ENCODE peak calls at places on chromosomes 5 and 9, in five cellular contexts. One of them, this sample, is unnamed.

GRCh38 chr9:130024597-130024994 is 18.4 kb downstream of the FNBP1 start:
- DNase-seq in AG09319: no peak
- DNase-seq in choroid plexus epithelial cell: no peak
- DNase-seq in stomach: no peak
- DNase-seq in HL-60: no peak
- DNase-seq in this sample: no peak

GRCh38 chr9:90821697-90822096 is 20.1 kb downstream of the SYK start:
- DNase-seq in HL-60: no peak
- DNase-seq in choroid plexus epithelial cell: peak; percentile 7
- DNase-seq in stomach: no peak
- DNase-seq in AG09319: no peak
- DNase-seq in this sample: no peak

GRCh38 chr9:21455320-21455719 is 15.1 kb downstream of the IFNA1 start:
- DNase-seq in HL-60: peak; percentile 14
- DNase-seq in stomach: no peak
- DNase-seq in AG09319: no peak
- DNase-seq in choroid plexus epithelial cell: peak; percentile 62
- DNase-seq in this sample: no peak

GRCh38 chr5:72160299-72160698 is 53.0 kb downstream of the MAP1B start:
- DNase-seq in choroid plexus epithelial cell: peak; percentile 77
- DNase-seq in AG09319: peak; percentile 44
- DNase-seq in stomach: no peak
- DNase-seq in HL-60: no peak
- DNase-seq in this sample: no peak

GRCh38 chr5:154271466-154271865 is 80.9 kb downstream of the GALNT10 start:
- DNase-seq in stomach: no peak
- DNase-seq in HL-60: no peak
- DNase-seq in AG09319: no peak
- DNase-seq in choroid plexus epithelial cell: no peak
- DNase-seq in this sample: no peak

GRCh38 chr5:41843456-41844112 is 26.6 kb downstream of the OXCT1 start:
- DNase-seq in HL-60: peak; percentile 41
- DNase-seq in AG09319: peak; percentile 38
- DNase-seq in stomach: no peak
- DNase-seq in choroid plexus epithelial cell: peak; percentile 84
- DNase-seq in this sample: no peak

GRCh38 chr5:137071526-137071925 is 427.6 kb downstream of the SPOCK1 start:
- DNase-seq in choroid plexus epithelial cell: no peak
- DNase-seq in HL-60: no peak
- DNase-seq in stomach: no peak
- DNase-seq in AG09319: no peak
- DNase-seq in this sample: no peak

GRCh38 chr5:148353634-148354033 is 18.3 kb downstream of the SPINK9 start:
- DNase-seq in HL-60: no peak
- DNase-seq in stomach: no peak
- DNase-seq in AG09319: no peak
- DNase-seq in choroid plexus epithelial cell: no peak
- DNase-seq in this sample: no peak

GRCh38 chr5:13809921-13810320 is 134.6 kb downstream of the DNAH5 start:
- DNase-seq in choroid plexus epithelial cell: no peak
- DNase-seq in stomach: no peak
- DNase-seq in HL-60: no peak
- DNase-seq in AG09319: no peak
- DNase-seq in this sample: no peak

GRCh38 chr5:127699416-127699815 is 3.8 kb upstream of the CCDC192 start:
- DNase-seq in stomach: no peak
- DNase-seq in choroid plexus epithelial cell: peak; percentile 62
- DNase-seq in AG09319: no peak
- DNase-seq in HL-60: no peak
- DNase-seq in this sample: no peak

GRCh38 chr5:36688722-36689121 is 82.3 kb downstream of the SLC1A3 start:
- DNase-seq in HL-60: peak; percentile 58
- DNase-seq in AG09319: no peak
- DNase-seq in choroid plexus epithelial cell: peak; percentile 25
- DNase-seq in stomach: no peak
- DNase-seq in this sample: no peak

GRCh38 chr5:67198917-67199316 is 2.3 kb upstream of the CD180 start:
- DNase-seq in AG09319: no peak
- DNase-seq in choroid plexus epithelial cell: no peak
- DNase-seq in stomach: no peak
- DNase-seq in HL-60: no peak
- DNase-seq in this sample: no peak

GRCh38 chr5:172748341-172748843 is 22.6 kb downstream of the DUSP1 start:
- DNase-seq in HL-60: no peak
- DNase-seq in stomach: no peak
- DNase-seq in AG09319: no peak
- DNase-seq in choroid plexus epithelial cell: peak; percentile 94
- DNase-seq in this sample: no peak

GRCh38 chr5:1020461-1020961 is 11.9 kb downstream of the NKD2 start:
- DNase-seq in HL-60: no peak
- DNase-seq in AG09319: no peak
- DNase-seq in choroid plexus epithelial cell: no peak
- DNase-seq in stomach: no peak
- DNase-seq in this sample: no peak

GRCh38 chr9:93473411-93473810 is 20.0 kb upstream of the FAM120AOS start:
- DNase-seq in HL-60: no peak
- DNase-seq in choroid plexus epithelial cell: peak; percentile 56
- DNase-seq in stomach: no peak
- DNase-seq in AG09319: no peak
- DNase-seq in this sample: no peak

GRCh38 chr5:10691826-10692785 is 68.9 kb downstream of the DAP start:
- DNase-seq in HL-60: no peak
- DNase-seq in choroid plexus epithelial cell: peak; percentile 72
- DNase-seq in AG09319: no peak
- DNase-seq in stomach: no peak
- DNase-seq in this sample: no peak

GRCh38 chr5:5183192-5183699 is 43.1 kb downstream of the ADAMTS16 start:
- DNase-seq in choroid plexus epithelial cell: no peak
- DNase-seq in HL-60: no peak
- DNase-seq in AG09319: no peak
- DNase-seq in stomach: no peak
- DNase-seq in this sample: no peak

GRCh38 chr9:132586830-132587483 is 4.6 kb downstream of the BARHL1 start:
- DNase-seq in HL-60: no peak
- DNase-seq in AG09319: no peak
- DNase-seq in stomach: no peak
- DNase-seq in choroid plexus epithelial cell: no peak
- DNase-seq in this sample: no peak

GRCh38 chr9:33939924-33940874 is 108.5 kb downstream of the UBAP2 start:
- DNase-seq in choroid plexus epithelial cell: no peak
- DNase-seq in AG09319: no peak
- DNase-seq in stomach: no peak
- DNase-seq in HL-60: no peak
- DNase-seq in this sample: no peak

GRCh38 chr9:133141833-133142594 is 21.0 kb upstream of the RALGDS start:
- DNase-seq in AG09319: no peak
- DNase-seq in choroid plexus epithelial cell: no peak
- DNase-seq in HL-60: no peak
- DNase-seq in stomach: peak; percentile 88
- DNase-seq in this sample: no peak

GRCh38 chr5:147857302-147858129 is 21.0 kb upstream of the SCGB3A2 start:
- DNase-seq in AG09319: peak; percentile 4
- DNase-seq in HL-60: peak; percentile 36
- DNase-seq in stomach: peak; percentile 79
- DNase-seq in choroid plexus epithelial cell: peak; percentile 81
- DNase-seq in this sample: no peak

GRCh38 chr5:174755103-174755502 is 30.7 kb downstream of the MSX2 start:
- DNase-seq in stomach: no peak
- DNase-seq in AG09319: no peak
- DNase-seq in choroid plexus epithelial cell: peak; percentile 38
- DNase-seq in HL-60: no peak
- DNase-seq in this sample: no peak

GRCh38 chr5:134511796-134512660 is 13.4 kb upstream of the JADE2 start:
- DNase-seq in AG09319: no peak
- DNase-seq in stomach: peak; percentile 67
- DNase-seq in HL-60: no peak
- DNase-seq in choroid plexus epithelial cell: peak; percentile 86
- DNase-seq in this sample: no peak

GRCh38 chr5:168011096-168011495 is 280.3 kb upstream of the WWC1 start:
- DNase-seq in AG09319: no peak
- DNase-seq in stomach: no peak
- DNase-seq in HL-60: no peak
- DNase-seq in choroid plexus epithelial cell: no peak
- DNase-seq in this sample: no peak

GRCh38 chr5:73692166-73692640 is 66.2 kb downstream of the ARHGEF28 start:
- DNase-seq in choroid plexus epithelial cell: peak; percentile 92
- DNase-seq in stomach: no peak
- DNase-seq in AG09319: peak; percentile 18
- DNase-seq in HL-60: no peak
- DNase-seq in this sample: no peak

GRCh38 chr5:71880531-71880930 is 161.5 kb downstream of the CARTPT start:
- DNase-seq in AG09319: no peak
- DNase-seq in HL-60: no peak
- DNase-seq in choroid plexus epithelial cell: no peak
- DNase-seq in stomach: no peak
- DNase-seq in this sample: no peak

DNA sequence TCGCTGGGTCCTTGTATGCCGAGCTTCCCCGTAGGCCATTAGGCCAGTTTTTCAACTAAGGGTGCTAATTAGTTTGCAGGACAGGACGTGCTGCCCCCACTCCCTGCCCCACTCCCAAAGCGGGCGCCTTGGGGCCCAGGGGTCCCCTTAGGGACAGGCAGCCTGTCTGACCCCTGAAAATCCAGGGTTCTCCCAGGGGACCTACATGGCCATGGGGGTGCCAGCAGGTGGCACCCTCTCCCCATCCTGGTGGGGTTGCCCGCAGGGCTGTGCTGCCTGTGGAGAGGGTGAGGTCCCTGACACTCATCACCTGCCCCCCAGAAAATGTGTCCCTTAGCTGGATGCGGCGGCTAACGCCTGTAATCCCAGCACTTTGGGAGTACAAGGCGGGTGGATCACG is 8.5 kb upstream of the CCDC187 start:
- DNase-seq in stomach: peak; percentile 54
- DNase-seq in AG09319: no peak
- DNase-seq in choroid plexus epithelial cell: peak; percentile 61
- DNase-seq in HL-60: peak; percentile 48
- DNase-seq in this sample: peak; percentile 88
- TF ChIP-seq CTCF in stomach: peak; percentile 46
- TF ChIP-seq CTCF in AG09319: peak; percentile 85
- TF ChIP-seq CTCF in choroid plexus epithelial cell: peak; percentile 78
- TF ChIP-seq CTCF in HL-60: peak; percentile 31
- TF ChIP-seq CTCF in this sample: peak; percentile 53

GRCh38 chr9:32570262-32570661 is 2.7 kb downstream of the NDUFB6 start:
- DNase-seq in stomach: no peak
- DNase-seq in AG09319: no peak
- DNase-seq in choroid plexus epithelial cell: no peak
- DNase-seq in HL-60: no peak
- DNase-seq in this sample: no peak

GRCh38 chr9:32577316-32577715 is 4.4 kb upstream of the NDUFB6 start:
- DNase-seq in choroid plexus epithelial cell: no peak
- DNase-seq in stomach: no peak
- DNase-seq in AG09319: no peak
- DNase-seq in HL-60: no peak
- DNase-seq in this sample: no peak

GRCh38 chr9:32566770-32567169 is 6.2 kb downstream of the NDUFB6 start:
- DNase-seq in choroid plexus epithelial cell: no peak
- DNase-seq in HL-60: no peak
- DNase-seq in stomach: no peak
- DNase-seq in AG09319: no peak
- DNase-seq in this sample: no peak

GRCh38 chr9:32572900-32573523 is at the start of gene NDUFB6:
- DNase-seq in choroid plexus epithelial cell: peak; percentile 92
- DNase-seq in stomach: peak; percentile 95
- DNase-seq in AG09319: peak; percentile 60
- DNase-seq in HL-60: peak; percentile 96
- DNase-seq in this sample: peak; percentile 61

GRCh38 chr9:32571969-32572899 is 725 bp downstream of the NDUFB6 start:
- DNase-seq in stomach: peak; percentile 62
- DNase-seq in AG09319: no peak
- DNase-seq in HL-60: peak; percentile 84
- DNase-seq in choroid plexus epithelial cell: peak; percentile 89
- DNase-seq in this sample: no peak
- TF ChIP-seq CTCF in stomach: peak; percentile 59
- TF ChIP-seq CTCF in AG09319: peak; percentile 74
- TF ChIP-seq CTCF in HL-60: peak; percentile 63
- TF ChIP-seq CTCF in choroid plexus epithelial cell: peak; percentile 84
- TF ChIP-seq CTCF in this sample: peak; percentile 63

DNA sequence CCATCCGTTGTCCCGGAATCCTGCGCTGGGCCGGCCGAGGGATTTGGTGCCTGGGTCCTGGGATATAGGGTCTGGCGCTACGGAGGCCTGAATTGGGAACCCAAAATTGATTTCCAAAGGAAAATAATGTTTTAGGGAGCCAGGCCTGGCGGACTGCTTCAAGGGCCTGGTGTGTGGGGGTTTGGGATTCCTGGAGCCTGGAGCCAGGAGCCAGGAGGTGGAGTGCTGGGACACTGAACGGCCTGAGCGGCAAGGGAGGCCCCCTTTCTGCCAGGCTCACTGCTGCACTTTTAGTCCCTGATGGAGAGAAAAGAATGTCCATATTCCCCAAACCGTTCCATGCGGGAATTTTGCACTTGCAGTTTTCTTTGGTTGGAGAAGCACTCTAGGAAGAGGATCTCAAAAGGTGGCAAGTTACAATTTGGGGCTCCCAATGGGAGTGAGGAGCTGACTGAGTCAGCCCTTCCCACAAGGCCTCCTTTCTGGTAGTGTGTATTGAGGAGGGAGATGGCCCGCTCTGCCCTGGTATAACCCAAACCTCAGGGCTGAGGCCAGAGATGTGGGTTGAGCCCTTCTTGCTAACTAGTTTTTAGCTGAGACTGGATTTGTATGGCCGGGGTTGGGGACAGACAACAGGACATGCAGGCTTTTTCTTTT is 2.2 kb downstream of the LMX1B start:
- DNase-seq in AG09319: no peak
- DNase-seq in HL-60: no peak
- DNase-seq in choroid plexus epithelial cell: no peak
- DNase-seq in stomach: no peak
- DNase-seq in this sample: peak; percentile 10
- TF ChIP-seq CTCF in AG09319: no peak
- TF ChIP-seq CTCF in HL-60: no peak
- TF ChIP-seq CTCF in choroid plexus epithelial cell: no peak
- TF ChIP-seq CTCF in stomach: no peak
- TF ChIP-seq CTCF in this sample: no peak

DNA sequence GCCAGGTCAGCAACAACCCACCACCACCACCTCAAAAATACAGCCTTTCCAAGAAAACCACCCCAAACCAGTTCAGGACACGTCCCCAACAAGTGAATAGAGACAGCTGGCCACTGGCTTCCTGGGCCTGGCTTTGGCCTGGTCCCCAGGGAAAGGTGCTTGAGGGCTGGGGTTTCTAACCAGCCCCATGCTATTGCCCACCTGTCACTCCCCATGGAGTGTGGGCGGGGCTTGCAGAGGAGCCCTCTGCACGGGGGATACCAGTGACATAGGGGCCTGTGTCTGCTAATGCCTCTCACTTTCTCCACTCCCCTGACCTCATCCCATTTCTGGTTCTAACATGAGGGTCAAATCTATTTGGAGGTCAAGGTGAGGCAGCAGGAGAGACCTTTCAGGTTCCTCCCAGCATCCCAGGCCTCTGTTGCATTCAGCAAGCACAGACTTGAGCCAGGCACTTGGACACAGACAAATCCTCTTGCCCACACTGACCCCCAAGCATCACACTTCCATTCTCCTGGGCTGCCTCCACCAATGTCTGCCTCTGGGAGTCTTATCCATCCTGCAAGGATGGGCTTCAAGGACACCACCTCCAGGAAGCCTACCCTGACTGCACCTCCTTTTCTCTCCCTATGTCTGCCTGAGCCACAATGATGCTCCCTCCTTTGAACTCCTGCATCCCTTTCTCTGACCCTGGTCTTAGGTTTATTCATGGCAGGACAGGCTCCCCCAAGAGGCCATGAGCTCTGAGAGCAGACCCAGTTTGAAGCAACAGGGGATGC is 16.1 kb upstream of the TTLL11 start:
- DNase-seq in HL-60: no peak
- DNase-seq in stomach: no peak
- DNase-seq in AG09319: no peak
- DNase-seq in choroid plexus epithelial cell: no peak
- DNase-seq in this sample: no peak
- TF ChIP-seq CTCF in HL-60: no peak
- TF ChIP-seq CTCF in stomach: no peak
- TF ChIP-seq CTCF in AG09319: no peak
- TF ChIP-seq CTCF in choroid plexus epithelial cell: no peak
- TF ChIP-seq CTCF in this sample: no peak

This sample was measured in D721Med.